ENCODE peak calls at places on chromosomes 4 and X, in ten cellular contexts. One of them, this sample, is unnamed.

GRCh38 chr4:154551872-154552686 is 1.9 kb upstream of the PLRG1 start:
- DNase-seq in cardiac muscle cell: peak
- DNase-seq in left lung: peak
- DNase-seq in GM23338: peak
- DNase-seq in HFF-Myc: peak
- DNase-seq in endothelial cell of umbilical vein: peak
- DNase-seq in A549: peak
- DNase-seq in prostate gland: peak
- DNase-seq in IMR-90: peak
- DNase-seq in WERI-Rb-1: peak
- DNase-seq in this sample: peak

GRCh38 chr4:52551487-52551886 is 107.6 kb downstream of the USP46 start:
- DNase-seq in cardiac muscle cell: peak
- DNase-seq in left lung: no peak
- DNase-seq in GM23338: no peak
- DNase-seq in HFF-Myc: no peak
- DNase-seq in endothelial cell of umbilical vein: no peak
- DNase-seq in A549: no peak
- DNase-seq in prostate gland: no peak
- DNase-seq in IMR-90: no peak
- DNase-seq in WERI-Rb-1: no peak
- DNase-seq in this sample: no peak

GRCh38 chr4:176191974-176192373 is 3.4 kb downstream of the SPATA4 start:
- DNase-seq in cardiac muscle cell: no peak
- DNase-seq in left lung: no peak
- DNase-seq in GM23338: no peak
- DNase-seq in HFF-Myc: no peak
- DNase-seq in endothelial cell of umbilical vein: peak
- DNase-seq in A549: peak
- DNase-seq in prostate gland: no peak
- DNase-seq in IMR-90: peak
- DNase-seq in WERI-Rb-1: no peak
- DNase-seq in this sample: no peak

GRCh38 chr4:129278868-129279267 is 182.9 kb downstream of the C4orf33 start:
- DNase-seq in cardiac muscle cell: no peak
- DNase-seq in left lung: no peak
- DNase-seq in GM23338: no peak
- DNase-seq in HFF-Myc: no peak
- DNase-seq in endothelial cell of umbilical vein: no peak
- DNase-seq in A549: no peak
- DNase-seq in prostate gland: no peak
- DNase-seq in IMR-90: no peak
- DNase-seq in WERI-Rb-1: no peak
- DNase-seq in this sample: no peak

GRCh38 chrX:134660627-134661026 is 2.4 kb upstream of the PLAC1 start:
- DNase-seq in cardiac muscle cell: no peak
- DNase-seq in left lung: no peak
- DNase-seq in GM23338: no peak
- DNase-seq in HFF-Myc: no peak
- DNase-seq in endothelial cell of umbilical vein: no peak
- DNase-seq in A549: no peak
- DNase-seq in prostate gland: no peak
- DNase-seq in IMR-90: peak
- DNase-seq in WERI-Rb-1: no peak
- DNase-seq in this sample: no peak

GRCh38 chr4:34422472-34422871 is 1821.8 kb downstream of the ARAP2 start:
- DNase-seq in cardiac muscle cell: peak
- DNase-seq in left lung: no peak
- DNase-seq in GM23338: peak
- DNase-seq in HFF-Myc: peak
- DNase-seq in endothelial cell of umbilical vein: no peak
- DNase-seq in A549: peak
- DNase-seq in prostate gland: no peak
- DNase-seq in IMR-90: no peak
- DNase-seq in WERI-Rb-1: no peak
- DNase-seq in this sample: no peak

GRCh38 chr4:71732706-71733105 is 51.2 kb downstream of the GC start:
- DNase-seq in cardiac muscle cell: peak
- DNase-seq in left lung: no peak
- DNase-seq in GM23338: peak
- DNase-seq in HFF-Myc: peak
- DNase-seq in endothelial cell of umbilical vein: peak
- DNase-seq in A549: peak
- DNase-seq in prostate gland: no peak
- DNase-seq in IMR-90: peak
- DNase-seq in WERI-Rb-1: no peak
- DNase-seq in this sample: peak

GRCh38 chr4:96473246-96473645 is 633.4 kb downstream of the PDHA2 start:
- DNase-seq in cardiac muscle cell: no peak
- DNase-seq in left lung: no peak
- DNase-seq in GM23338: no peak
- DNase-seq in HFF-Myc: no peak
- DNase-seq in endothelial cell of umbilical vein: no peak
- DNase-seq in A549: no peak
- DNase-seq in prostate gland: no peak
- DNase-seq in IMR-90: no peak
- DNase-seq in WERI-Rb-1: no peak
- DNase-seq in this sample: no peak

GRCh38 chr4:59553063-59553738 is 1646.9 kb upstream of the ADGRL3 start:
- DNase-seq in cardiac muscle cell: peak
- DNase-seq in left lung: no peak
- DNase-seq in GM23338: no peak
- DNase-seq in HFF-Myc: no peak
- DNase-seq in endothelial cell of umbilical vein: peak
- DNase-seq in A549: peak
- DNase-seq in prostate gland: no peak
- DNase-seq in IMR-90: no peak
- DNase-seq in WERI-Rb-1: no peak
- DNase-seq in this sample: no peak

GRCh38 chr4:4388418-4388817 is 1.5 kb downstream of the NSG1 start:
- DNase-seq in cardiac muscle cell: no peak
- DNase-seq in left lung: no peak
- DNase-seq in GM23338: no peak
- DNase-seq in HFF-Myc: no peak
- DNase-seq in endothelial cell of umbilical vein: peak
- DNase-seq in A549: no peak
- DNase-seq in prostate gland: no peak
- DNase-seq in IMR-90: no peak
- DNase-seq in WERI-Rb-1: no peak
- DNase-seq in this sample: no peak

GRCh38 chr4:80171656-80172055 is 25.6 kb upstream of the PRDM8 start:
- DNase-seq in cardiac muscle cell: no peak
- DNase-seq in left lung: no peak
- DNase-seq in GM23338: no peak
- DNase-seq in HFF-Myc: no peak
- DNase-seq in endothelial cell of umbilical vein: no peak
- DNase-seq in A549: no peak
- DNase-seq in prostate gland: no peak
- DNase-seq in IMR-90: no peak
- DNase-seq in WERI-Rb-1: no peak
- DNase-seq in this sample: no peak

DNA sequence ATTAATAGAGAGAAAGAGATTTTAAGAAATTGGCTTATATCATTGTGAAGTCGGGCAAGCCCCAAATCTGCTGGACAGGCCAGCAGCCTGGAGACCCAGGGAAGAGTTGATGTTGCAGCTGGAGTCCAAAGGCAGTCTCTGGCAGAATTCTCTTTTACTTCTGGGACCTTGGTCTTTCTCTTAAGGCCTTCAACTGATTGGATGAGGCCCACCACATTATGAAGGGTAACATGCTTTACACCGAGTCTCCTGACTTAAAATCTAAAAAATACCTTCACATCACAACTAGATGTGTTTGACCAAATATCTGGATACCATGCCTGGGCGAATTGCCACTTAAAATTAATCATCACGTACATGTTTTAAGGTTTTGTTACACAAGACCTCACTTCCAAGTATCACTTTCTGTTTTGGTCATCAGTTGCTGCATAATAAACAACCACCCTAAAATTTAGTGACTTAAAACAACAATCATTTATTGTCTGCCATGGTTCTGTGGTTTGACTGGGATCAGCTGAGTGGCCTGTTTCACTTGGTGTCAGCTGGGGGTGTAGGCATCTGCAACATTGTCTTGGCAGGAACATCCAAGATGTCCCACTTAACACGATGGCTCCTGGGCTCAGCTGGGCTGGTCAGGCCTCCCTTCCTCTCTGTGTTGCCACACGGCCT is 3.4 kb downstream of the CD38 start:
- DNase-seq in cardiac muscle cell: peak
- DNase-seq in left lung: no peak
- DNase-seq in GM23338: no peak
- DNase-seq in HFF-Myc: no peak
- DNase-seq in endothelial cell of umbilical vein: no peak
- DNase-seq in A549: no peak
- DNase-seq in prostate gland: no peak
- DNase-seq in IMR-90: no peak
- DNase-seq in WERI-Rb-1: no peak
- DNase-seq in this sample: no peak
- H3K4me3 ChIP-seq in cardiac muscle cell: no peak
- H3K4me3 ChIP-seq in left lung: no peak
- H3K4me3 ChIP-seq in GM23338: no peak
- H3K4me3 ChIP-seq in HFF-Myc: no peak
- H3K4me3 ChIP-seq in endothelial cell of umbilical vein: no peak
- H3K4me3 ChIP-seq in A549: no peak
- H3K4me3 ChIP-seq in prostate gland: no peak
- H3K4me3 ChIP-seq in IMR-90: no peak
- H3K4me3 ChIP-seq in WERI-Rb-1: no peak
- H3K4me3 ChIP-seq in this sample: no peak

GRCh38 chrX:115989686-115990085 is 180.9 kb upstream of the AGTR2 start:
- DNase-seq in cardiac muscle cell: no peak
- DNase-seq in left lung: no peak
- DNase-seq in GM23338: no peak
- DNase-seq in HFF-Myc: no peak
- DNase-seq in endothelial cell of umbilical vein: no peak
- DNase-seq in A549: no peak
- DNase-seq in prostate gland: no peak
- DNase-seq in IMR-90: no peak
- DNase-seq in WERI-Rb-1: no peak
- DNase-seq in this sample: no peak

DNA sequence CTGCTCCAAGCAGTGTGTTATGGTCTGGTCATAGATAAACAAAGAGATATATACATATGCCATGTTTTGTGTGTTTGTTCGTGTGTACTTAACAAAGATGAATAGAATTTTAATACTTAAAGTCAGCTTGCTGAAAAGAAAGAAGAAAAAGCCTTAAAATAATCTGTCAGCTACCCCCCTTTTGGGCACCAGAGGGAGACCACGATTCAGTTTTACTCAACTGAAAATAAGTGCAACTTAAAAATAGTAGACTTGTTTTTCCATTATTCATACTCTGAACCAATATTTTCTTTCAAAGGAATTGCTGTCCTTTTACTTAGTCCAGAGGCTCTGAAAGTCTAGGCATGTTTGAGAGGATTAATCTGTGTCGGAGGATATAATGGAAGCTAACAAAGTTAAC is 181.7 kb upstream of the AGTR2 start:
- DNase-seq in cardiac muscle cell: no peak
- DNase-seq in left lung: no peak
- DNase-seq in GM23338: peak
- DNase-seq in HFF-Myc: no peak
- DNase-seq in endothelial cell of umbilical vein: no peak
- DNase-seq in A549: no peak
- DNase-seq in prostate gland: no peak
- DNase-seq in IMR-90: no peak
- DNase-seq in WERI-Rb-1: no peak
- DNase-seq in this sample: no peak
- TF ChIP-seq CTCF in cardiac muscle cell: no peak
- TF ChIP-seq CTCF in left lung: no peak
- TF ChIP-seq CTCF in GM23338: peak
- TF ChIP-seq CTCF in HFF-Myc: no peak
- TF ChIP-seq CTCF in endothelial cell of umbilical vein: no peak
- TF ChIP-seq CTCF in A549: peak
- TF ChIP-seq CTCF in prostate gland: no peak
- TF ChIP-seq CTCF in IMR-90: no peak
- TF ChIP-seq CTCF in WERI-Rb-1: no peak
- TF ChIP-seq CTCF in this sample: no peak

DNA sequence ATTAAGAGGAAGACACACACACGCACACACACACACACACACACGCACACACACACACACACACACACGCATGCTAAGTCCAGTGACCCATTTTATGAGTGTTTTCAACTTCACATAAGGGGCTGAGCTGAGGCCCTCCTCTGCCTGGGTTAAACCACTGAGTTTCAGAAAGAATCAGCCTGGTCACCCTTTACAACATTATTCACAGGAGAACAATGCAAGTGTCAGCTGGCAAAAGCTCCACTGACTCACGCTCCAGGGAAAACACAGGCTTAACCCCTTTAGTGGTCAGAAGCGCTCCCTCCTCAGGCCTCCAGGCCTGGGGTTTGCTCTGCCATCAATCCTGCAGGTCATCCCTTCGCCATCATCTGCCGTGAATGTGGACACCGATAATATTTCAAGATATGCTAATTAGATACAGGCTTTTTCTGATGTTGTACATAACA is 46.9 kb downstream of the ACOX3 start:
- DNase-seq in cardiac muscle cell: peak
- DNase-seq in left lung: peak
- DNase-seq in GM23338: no peak
- DNase-seq in HFF-Myc: peak
- DNase-seq in endothelial cell of umbilical vein: peak
- DNase-seq in A549: peak
- DNase-seq in prostate gland: peak
- DNase-seq in IMR-90: peak
- DNase-seq in WERI-Rb-1: peak
- DNase-seq in this sample: peak
- H3K4me3 ChIP-seq in cardiac muscle cell: no peak
- H3K4me3 ChIP-seq in left lung: no peak
- H3K4me3 ChIP-seq in GM23338: no peak
- H3K4me3 ChIP-seq in HFF-Myc: no peak
- H3K4me3 ChIP-seq in endothelial cell of umbilical vein: no peak
- H3K4me3 ChIP-seq in A549: no peak
- H3K4me3 ChIP-seq in prostate gland: no peak
- H3K4me3 ChIP-seq in IMR-90: no peak
- H3K4me3 ChIP-seq in WERI-Rb-1: peak
- H3K4me3 ChIP-seq in this sample: no peak

DNA sequence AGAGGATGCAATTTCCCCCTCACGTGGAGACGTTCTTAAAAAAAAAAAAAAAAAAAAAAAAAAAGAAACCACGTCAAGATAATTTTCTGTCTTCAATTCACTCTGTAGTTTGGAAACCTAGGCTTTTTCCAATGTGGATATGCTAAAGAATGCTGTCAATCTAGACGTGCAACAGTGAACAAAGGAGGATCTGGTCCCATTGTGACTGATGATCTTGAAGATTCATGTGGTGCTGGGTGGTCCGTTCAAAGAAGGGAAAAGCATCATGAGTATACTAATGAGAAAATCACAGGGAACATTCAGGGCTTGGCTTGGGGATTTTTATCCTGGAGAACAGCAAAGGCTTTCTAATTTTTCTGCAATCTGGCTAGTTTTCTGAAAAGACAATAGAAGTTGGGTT is 440.8 kb upstream of the HS3ST1 start:
- DNase-seq in cardiac muscle cell: no peak
- DNase-seq in left lung: no peak
- DNase-seq in GM23338: no peak
- DNase-seq in HFF-Myc: no peak
- DNase-seq in endothelial cell of umbilical vein: no peak
- DNase-seq in A549: no peak
- DNase-seq in prostate gland: no peak
- DNase-seq in IMR-90: no peak
- DNase-seq in WERI-Rb-1: no peak
- DNase-seq in this sample: no peak
- TF ChIP-seq CTCF in cardiac muscle cell: no peak
- TF ChIP-seq CTCF in left lung: no peak
- TF ChIP-seq CTCF in GM23338: no peak
- TF ChIP-seq CTCF in HFF-Myc: no peak
- TF ChIP-seq CTCF in endothelial cell of umbilical vein: no peak
- TF ChIP-seq CTCF in A549: no peak
- TF ChIP-seq CTCF in prostate gland: no peak
- TF ChIP-seq CTCF in IMR-90: no peak
- TF ChIP-seq CTCF in WERI-Rb-1: no peak
- TF ChIP-seq CTCF in this sample: no peak